ENCODE peak calls at places on chromosomes 6 and 20, in six cellular contexts. D, C, I, J, M and X are unnamed samples.

GRCh38 chr20:60085551-60086132 is 127.4 kb downstream of the CDH26 start:
- DNase-seq in C (no peak), M (no peak), I (no peak), J (no peak), D (no peak), X (no peak)

GRCh38 chr6:105331927-105332326 is 71.0 kb downstream of the PREP start:
- DNase-seq in C (no peak), I (no peak), M (no peak), D (no peak), J (no peak), X (no peak)

GRCh38 chr20:38395165-38395564 is 40.0 kb downstream of the SNHG17 start:
- DNase-seq in C (peak), D (no peak), J (no peak), M (no peak), I (no peak), X (peak)

GRCh38 chr6:86937219-86938079 is at the start of gene HTR1E:
- DNase-seq in I (peak), M (no peak), J (no peak), C (peak), D (peak), X (peak)

GRCh38 chr20:37524859-37525708 is 2.6 kb downstream of the BLCAP start:
- DNase-seq in M (no peak), D (no peak), C (peak), I (no peak), J (no peak), X (no peak)

GRCh38 chr20:33689973-33690372 is 3.8 kb upstream of the E2F1 start:
- DNase-seq in M (no peak), D (no peak), C (no peak), I (no peak), J (no peak), X (no peak)

GRCh38 chr6:45838996-45839395 is 176.7 kb downstream of the CLIC5 start:
- DNase-seq in C (no peak), D (no peak), M (no peak), J (no peak), I (no peak), X (no peak)

GRCh38 chr20:17421493-17421892 is 109.7 kb downstream of the BFSP1 start:
- DNase-seq in M (no peak), D (no peak), J (no peak), I (no peak), C (no peak), X (no peak)

GRCh38 chr20:47502801-47503239 is 1.1 kb downstream of the NCOA3 start:
- DNase-seq in D (no peak), M (no peak), I (peak), C (peak), J (no peak), X (no peak)

GRCh38 chr20:56522311-56522710 is 2.2 kb upstream of the FAM209A start:
- DNase-seq in M (no peak), D (no peak), I (no peak), C (no peak), J (no peak), X (no peak)

GRCh38 chr6:75563032-75563431 is 38.6 kb upstream of the SENP6 start:
- DNase-seq in M (peak), D (no peak), C (peak), J (no peak), I (peak), X (no peak)

GRCh38 chr20:52748235-52748950 is 223.8 kb upstream of the TSHZ2 start:
- DNase-seq in J (no peak), C (no peak), D (no peak), I (no peak), M (no peak), X (no peak)

GRCh38 chr6:42696526-42697267 is 25.7 kb downstream of the PRPH2 start:
- DNase-seq in C (no peak), M (no peak), J (no peak), I (no peak), D (no peak), X (peak)

GRCh38 chr20:43844778-43845614 is 69.7 kb upstream of the TOX2 start:
- DNase-seq in C (peak), I (no peak), J (no peak), D (no peak), M (peak), X (peak)

GRCh38 chr6:145138469-145139185 is 596.7 kb downstream of the EPM2A start:
- DNase-seq in C (no peak), J (no peak), M (no peak), I (peak), D (no peak), X (no peak)

GRCh38 chr6:162068340-162068739 is 659.2 kb downstream of the PRKN start:
- DNase-seq in M (no peak), I (no peak), C (no peak), J (no peak), D (no peak), X (no peak)

GRCh38 chr6:99589290-99589672 is 17.4 kb upstream of the PRDM13 start:
- DNase-seq in D (no peak), I (no peak), J (no peak), C (no peak), M (no peak), X (no peak)

GRCh38 chr20:47578543-47578942 is 76.9 kb downstream of the NCOA3 start:
- DNase-seq in D (no peak), M (no peak), C (no peak), J (no peak), I (no peak), X (no peak)

GRCh38 chr20:4898282-4898681 is 103.0 kb downstream of the SLC23A2 start:
- DNase-seq in J (no peak), M (peak), D (no peak), C (peak), I (no peak), X (no peak)

GRCh38 chr20:63453029-63453523 is 19.4 kb downstream of the KCNQ2 start:
- DNase-seq in M (no peak), D (no peak), I (no peak), J (no peak), C (no peak), X (no peak)

GRCh38 chr6:156658186-156658585 is 119.0 kb upstream of the ARID1B start:
- DNase-seq in D (no peak), J (no peak), C (peak), I (no peak), M (peak), X (peak)